ENCODE peak calls at places on chromosome 7, in ten cellular contexts. E is natural killer cell; H is CD4-positive, alpha-beta T cell; F is adrenal gland; R is testis; W is PC-9; X is GM06990; V is stomach; U is fibroblast of the aortic adventitia; K is GM23338. T is an unnamed sample.

GRCh38 chr7:158646766-158647474 is 57.7 kb downstream of the NCAPG2 start:
- DNase-seq in X (no peak), W (no peak), V (no peak), K (peak; percentile 74), U (no peak), E (no peak), F (peak; percentile 4), R (peak; percentile 25), H (no peak), T (no peak)

GRCh38 chr7:5686131-5686530 is 95.3 kb downstream of the RNF216 start:
- DNase-seq in K (no peak), V (no peak), H (no peak), U (no peak), F (no peak), W (no peak), X (no peak), R (no peak), E (no peak), T (no peak)

GRCh38 chr7:121431996-121432395 is 35.9 kb upstream of the FAM3C start:
- DNase-seq in R (no peak), U (no peak), H (no peak), F (no peak), K (no peak), V (no peak), X (no peak), W (no peak), E (no peak), T (no peak)

GRCh38 chr7:34842782-34843181 is 184.8 kb downstream of the NPSR1 start:
- DNase-seq in F (no peak), U (no peak), K (no peak), R (no peak), W (no peak), E (no peak), H (no peak), V (no peak), X (no peak), T (no peak)

GRCh38 chr7:29987821-29988317 is 1.7 kb downstream of the SCRN1 start:
- DNase-seq in R (no peak), W (peak; percentile 57), X (peak; percentile 55), U (peak; percentile 90), F (peak; percentile 14), H (no peak), K (peak; percentile 61), E (no peak), V (no peak), T (no peak)

GRCh38 chr7:47586925-47587324 is 5.0 kb upstream of the TNS3 start:
- DNase-seq in E (no peak), F (no peak), X (no peak), R (no peak), W (peak; percentile 56), K (peak; percentile 28), H (no peak), U (no peak), V (no peak), T (no peak)

GRCh38 chr7:2140216-2140870 is 92.4 kb downstream of the MAD1L1 start:
- DNase-seq in U (peak; percentile 5), X (no peak), F (no peak), W (no peak), R (no peak), V (no peak), E (no peak), K (no peak), H (no peak), T (no peak)

GRCh38 chr7:130162196-130162595 is 43.0 kb downstream of the TMEM209 start:
- DNase-seq in E (no peak), X (no peak), U (no peak), V (no peak), W (no peak), R (no peak), F (no peak), K (no peak), H (no peak), T (no peak)

GRCh38 chr7:66523409-66523808 is 105.3 kb upstream of the KCTD7 start:
- DNase-seq in H (no peak), E (no peak), U (no peak), V (no peak), X (no peak), F (no peak), R (no peak), W (no peak), K (no peak), T (no peak)

GRCh38 chr7:66518151-66518691 is 110.5 kb upstream of the KCTD7 start:
- DNase-seq in V (no peak), W (no peak), H (no peak), X (no peak), E (no peak), F (no peak), U (no peak), K (no peak), R (no peak), T (no peak)

GRCh38 chr7:66521675-66522074 is 107.0 kb upstream of the KCTD7 start:
- DNase-seq in F (no peak), E (no peak), W (no peak), U (no peak), H (no peak), K (no peak), V (no peak), R (no peak), X (no peak), T (no peak)

GRCh38 chr7:66524738-66525137 is 103.9 kb upstream of the KCTD7 start:
- DNase-seq in V (no peak), F (no peak), K (no peak), R (no peak), W (no peak), U (no peak), E (no peak), X (no peak), H (no peak), T (no peak)

GRCh38 chr7:66522518-66522917 is 106.2 kb upstream of the KCTD7 start:
- DNase-seq in E (no peak), K (peak; percentile 45), U (no peak), V (no peak), F (peak; percentile 51), H (no peak), W (no peak), X (no peak), R (peak; percentile 50), T (no peak)
- TF ChIP-seq CTCF in E (no peak), K (peak; percentile 68), U (peak; percentile 27), V (no peak), F (peak; percentile 12), H (no peak), W (no peak), X (peak; percentile 44), R (no peak), T (peak; percentile 38)

DNA sequence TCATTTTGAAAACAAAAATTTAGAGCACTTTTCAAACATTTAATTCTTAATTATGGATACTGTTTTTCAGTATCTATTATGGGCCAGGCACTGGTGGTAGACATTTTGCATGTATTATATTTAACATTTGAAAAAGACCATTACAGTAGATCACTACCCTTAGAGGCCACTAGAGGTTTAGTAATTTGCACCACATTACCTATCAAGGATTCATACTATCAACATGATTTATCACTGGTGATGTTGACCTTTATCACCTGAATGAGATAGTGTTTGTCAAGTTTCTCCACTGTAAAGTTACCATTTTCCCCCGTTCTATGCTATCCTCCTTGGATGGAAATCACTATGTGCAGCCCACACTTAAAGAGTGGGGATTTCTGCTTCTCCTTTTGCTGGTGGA is 4.4 kb upstream of the SNX13 start:
- DNase-seq in U (no peak), H (no peak), W (no peak), V (no peak), R (no peak), X (no peak), K (no peak), E (no peak), F (no peak), T (no peak)
- TF ChIP-seq CTCF in U (peak; percentile 28), H (no peak), W (peak; percentile 46), V (no peak), R (peak; percentile 20), X (no peak), K (no peak), E (no peak), F (no peak), T (no peak)

DNA sequence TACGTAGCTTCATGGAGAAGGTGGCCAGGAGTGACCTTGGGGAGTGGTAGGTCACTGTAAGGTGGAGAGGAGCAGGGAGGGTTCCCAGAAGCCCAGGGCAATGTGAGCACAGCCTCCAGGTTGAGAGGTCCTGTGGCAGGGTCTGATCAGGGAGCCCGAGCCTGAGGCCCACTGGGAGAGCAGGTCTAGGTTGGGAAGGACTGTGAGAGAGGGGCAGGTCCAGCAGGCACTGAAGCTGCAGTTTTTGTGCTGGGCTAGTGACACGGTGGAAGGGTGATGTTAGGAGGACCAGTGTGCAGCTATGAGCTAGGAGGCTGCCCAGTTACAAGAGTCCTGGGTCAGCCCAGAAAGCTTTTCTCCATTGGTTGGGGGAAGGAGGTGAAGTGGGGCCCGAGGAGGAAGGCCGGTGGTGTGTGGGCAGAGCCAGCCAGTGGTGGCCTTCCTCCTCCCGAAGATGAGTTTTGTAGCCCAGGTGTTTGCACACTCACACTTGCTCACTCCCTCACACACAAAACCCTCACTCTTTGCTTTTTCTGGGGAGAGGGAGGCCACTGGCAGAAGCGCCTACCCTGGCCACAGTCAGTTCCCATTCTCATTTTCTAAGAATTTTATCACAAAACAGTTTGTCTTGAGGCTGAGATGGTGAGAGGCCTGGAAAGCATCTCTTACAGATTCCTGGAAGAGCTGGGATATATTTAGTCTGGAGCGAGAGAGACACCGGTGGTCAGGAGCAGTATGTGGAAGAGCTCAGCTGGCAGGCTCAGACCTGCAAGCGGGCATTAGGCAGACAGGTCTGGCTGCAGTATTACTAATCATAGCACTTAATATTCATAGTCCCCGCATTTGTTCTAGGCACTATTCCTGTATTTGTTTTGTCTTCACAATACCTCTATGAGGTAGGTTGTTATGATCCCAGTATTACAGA is 57.1 kb downstream of the ZNF467 start:
- DNase-seq in U (peak; percentile 39), X (no peak), W (no peak), K (no peak), H (no peak), R (peak; percentile 14), F (no peak), V (no peak), E (no peak), T (no peak)
- TF ChIP-seq CTCF in U (no peak), X (no peak), W (peak; percentile 18), K (no peak), H (no peak), R (no peak), F (no peak), V (no peak), E (no peak), T (no peak)

GRCh38 chr7:69801729-69802688 is 203.7 kb downstream of the AUTS2 start:
- DNase-seq in E (no peak), U (no peak), W (no peak), F (no peak), X (no peak), K (peak; percentile 29), R (no peak), H (no peak), V (no peak), T (no peak)

GRCh38 chr7:69800495-69800894 is 202.2 kb downstream of the AUTS2 start:
- DNase-seq in W (no peak), K (peak; percentile 35), F (peak; percentile 81), R (peak; percentile 66), X (no peak), V (no peak), E (no peak), H (no peak), U (peak; percentile 51), T (no peak)

GRCh38 chr7:69796421-69796820 is 198.1 kb downstream of the AUTS2 start:
- DNase-seq in X (no peak), R (no peak), U (no peak), W (no peak), V (no peak), F (no peak), H (no peak), K (no peak), E (no peak), T (no peak)

GRCh38 chr7:69799990-69800389 is 201.7 kb downstream of the AUTS2 start:
- DNase-seq in R (no peak), V (no peak), K (no peak), X (no peak), F (no peak), U (no peak), W (no peak), H (no peak), E (no peak), T (no peak)

GRCh38 chr7:69799048-69799697 is 200.9 kb downstream of the AUTS2 start:
- DNase-seq in E (no peak), U (no peak), X (no peak), W (no peak), F (no peak), V (no peak), R (no peak), H (no peak), K (no peak), T (no peak)
- TF ChIP-seq CTCF in E (no peak), U (no peak), X (peak; percentile 29), W (no peak), F (no peak), V (no peak), R (no peak), H (no peak), K (no peak), T (no peak)

T was measured in D721Med.